ENCODE peak calls at places on chromosomes 2 and 18, in seven cellular contexts. One of them, this sample, is unnamed.

GRCh38 chr18:78664048-78664447 is 315.6 kb upstream of the SALL3 start:
- DNase-seq in heart right ventricle: no peak
- DNase-seq in BE2C: no peak
- DNase-seq in small intestine: no peak
- DNase-seq in GM12864: no peak
- DNase-seq in body of pancreas: no peak
- DNase-seq in IMR-90: no peak
- DNase-seq in this sample: no peak

GRCh38 chr2:119744335-119744939 is 15.3 kb upstream of the PTPN4 start:
- DNase-seq in heart right ventricle: no peak
- DNase-seq in BE2C: no peak
- DNase-seq in small intestine: peak
- DNase-seq in GM12864: no peak
- DNase-seq in body of pancreas: peak
- DNase-seq in IMR-90: peak
- DNase-seq in this sample: peak

GRCh38 chr2:180442860-180443644 is 436.0 kb upstream of the CWC22 start:
- DNase-seq in heart right ventricle: no peak
- DNase-seq in BE2C: no peak
- DNase-seq in small intestine: no peak
- DNase-seq in GM12864: no peak
- DNase-seq in body of pancreas: no peak
- DNase-seq in IMR-90: no peak
- DNase-seq in this sample: no peak

GRCh38 chr18:26258711-26259110 is 32.5 kb downstream of the TAF4B start:
- DNase-seq in heart right ventricle: no peak
- DNase-seq in BE2C: no peak
- DNase-seq in small intestine: no peak
- DNase-seq in GM12864: no peak
- DNase-seq in body of pancreas: no peak
- DNase-seq in IMR-90: no peak
- DNase-seq in this sample: no peak

GRCh38 chr2:127640082-127641072 is 5.6 kb upstream of the GPR17 start:
- DNase-seq in heart right ventricle: no peak
- DNase-seq in BE2C: peak
- DNase-seq in small intestine: peak
- DNase-seq in GM12864: no peak
- DNase-seq in body of pancreas: no peak
- DNase-seq in IMR-90: no peak
- DNase-seq in this sample: no peak

GRCh38 chr2:96888082-96889011 is 18.5 kb upstream of the SEMA4C start:
- DNase-seq in heart right ventricle: no peak
- DNase-seq in BE2C: no peak
- DNase-seq in small intestine: peak
- DNase-seq in GM12864: no peak
- DNase-seq in body of pancreas: peak
- DNase-seq in IMR-90: no peak
- DNase-seq in this sample: no peak

GRCh38 chr2:118832791-118833715 is 14.4 kb downstream of the EN1 start:
- DNase-seq in heart right ventricle: no peak
- DNase-seq in BE2C: no peak
- DNase-seq in small intestine: no peak
- DNase-seq in GM12864: no peak
- DNase-seq in body of pancreas: no peak
- DNase-seq in IMR-90: no peak
- DNase-seq in this sample: no peak

GRCh38 chr2:43518718-43519117 is 77.1 kb downstream of the THADA start:
- DNase-seq in heart right ventricle: no peak
- DNase-seq in BE2C: no peak
- DNase-seq in small intestine: no peak
- DNase-seq in GM12864: no peak
- DNase-seq in body of pancreas: no peak
- DNase-seq in IMR-90: no peak
- DNase-seq in this sample: no peak

GRCh38 chr2:41954304-41955291 is 93.2 kb upstream of the PKDCC start:
- DNase-seq in heart right ventricle: no peak
- DNase-seq in BE2C: peak
- DNase-seq in small intestine: no peak
- DNase-seq in GM12864: no peak
- DNase-seq in body of pancreas: no peak
- DNase-seq in IMR-90: no peak
- DNase-seq in this sample: no peak

GRCh38 chr2:68345129-68345875 is 19.8 kb upstream of the PLEK start:
- DNase-seq in heart right ventricle: no peak
- DNase-seq in BE2C: no peak
- DNase-seq in small intestine: no peak
- DNase-seq in GM12864: no peak
- DNase-seq in body of pancreas: no peak
- DNase-seq in IMR-90: peak
- DNase-seq in this sample: peak

GRCh38 chr2:239167011-239167673 is 233.7 kb downstream of the HDAC4 start:
- DNase-seq in heart right ventricle: no peak
- DNase-seq in BE2C: no peak
- DNase-seq in small intestine: no peak
- DNase-seq in GM12864: no peak
- DNase-seq in body of pancreas: no peak
- DNase-seq in IMR-90: no peak
- DNase-seq in this sample: no peak

GRCh38 chr18:54878057-54878661 is 49.9 kb downstream of the RAB27B start:
- DNase-seq in heart right ventricle: no peak
- DNase-seq in BE2C: no peak
- DNase-seq in small intestine: no peak
- DNase-seq in GM12864: no peak
- DNase-seq in body of pancreas: no peak
- DNase-seq in IMR-90: no peak
- DNase-seq in this sample: peak

GRCh38 chr2:148255929-148256328 is 235.0 kb downstream of the MBD5 start:
- DNase-seq in heart right ventricle: no peak
- DNase-seq in BE2C: no peak
- DNase-seq in small intestine: no peak
- DNase-seq in GM12864: no peak
- DNase-seq in body of pancreas: no peak
- DNase-seq in IMR-90: no peak
- DNase-seq in this sample: no peak

GRCh38 chr18:57959278-57959677 is 84.7 kb upstream of the NEDD4L start:
- DNase-seq in heart right ventricle: no peak
- DNase-seq in BE2C: peak
- DNase-seq in small intestine: peak
- DNase-seq in GM12864: peak
- DNase-seq in body of pancreas: peak
- DNase-seq in IMR-90: peak
- DNase-seq in this sample: peak

GRCh38 chr2:68287580-68288441 is 31.9 kb downstream of the CNRIP1 start:
- DNase-seq in heart right ventricle: no peak
- DNase-seq in BE2C: no peak
- DNase-seq in small intestine: no peak
- DNase-seq in GM12864: no peak
- DNase-seq in body of pancreas: peak
- DNase-seq in IMR-90: peak
- DNase-seq in this sample: peak

GRCh38 chr18:31217455-31217854 is 54.8 kb upstream of the DSC1 start:
- DNase-seq in heart right ventricle: no peak
- DNase-seq in BE2C: no peak
- DNase-seq in small intestine: no peak
- DNase-seq in GM12864: no peak
- DNase-seq in body of pancreas: no peak
- DNase-seq in IMR-90: no peak
- DNase-seq in this sample: no peak

GRCh38 chr2:181872178-181872577 is 19.4 kb upstream of the ITPRID2 start:
- DNase-seq in heart right ventricle: no peak
- DNase-seq in BE2C: no peak
- DNase-seq in small intestine: no peak
- DNase-seq in GM12864: no peak
- DNase-seq in body of pancreas: no peak
- DNase-seq in IMR-90: no peak
- DNase-seq in this sample: no peak

GRCh38 chr18:62105373-62105772 is 81.5 kb downstream of the PIGN start:
- DNase-seq in heart right ventricle: no peak
- DNase-seq in BE2C: no peak
- DNase-seq in small intestine: no peak
- DNase-seq in GM12864: no peak
- DNase-seq in body of pancreas: no peak
- DNase-seq in IMR-90: peak
- DNase-seq in this sample: peak

GRCh38 chr2:46815121-46815802 is 100.3 kb downstream of the MCFD2 start:
- DNase-seq in heart right ventricle: no peak
- DNase-seq in BE2C: no peak
- DNase-seq in small intestine: no peak
- DNase-seq in GM12864: no peak
- DNase-seq in body of pancreas: no peak
- DNase-seq in IMR-90: no peak
- DNase-seq in this sample: peak

GRCh38 chr2:152354069-152354755 is 19.2 kb downstream of the FMNL2 start:
- DNase-seq in heart right ventricle: no peak
- DNase-seq in BE2C: no peak
- DNase-seq in small intestine: no peak
- DNase-seq in GM12864: no peak
- DNase-seq in body of pancreas: no peak
- DNase-seq in IMR-90: no peak
- DNase-seq in this sample: peak

GRCh38 chr2:3626817-3627499 is 31.0 kb upstream of the ALLC start:
- DNase-seq in heart right ventricle: peak
- DNase-seq in BE2C: no peak
- DNase-seq in small intestine: no peak
- DNase-seq in GM12864: no peak
- DNase-seq in body of pancreas: no peak
- DNase-seq in IMR-90: no peak
- DNase-seq in this sample: no peak

GRCh38 chr2:198040820-198041219 is 236.4 kb downstream of the PLCL1 start:
- DNase-seq in heart right ventricle: no peak
- DNase-seq in BE2C: no peak
- DNase-seq in small intestine: no peak
- DNase-seq in GM12864: no peak
- DNase-seq in body of pancreas: no peak
- DNase-seq in IMR-90: no peak
- DNase-seq in this sample: no peak

GRCh38 chr2:37558622-37559021 is 112.8 kb downstream of the CDC42EP3 start:
- DNase-seq in heart right ventricle: no peak
- DNase-seq in BE2C: no peak
- DNase-seq in small intestine: no peak
- DNase-seq in GM12864: no peak
- DNase-seq in body of pancreas: peak
- DNase-seq in IMR-90: no peak
- DNase-seq in this sample: no peak

DNA sequence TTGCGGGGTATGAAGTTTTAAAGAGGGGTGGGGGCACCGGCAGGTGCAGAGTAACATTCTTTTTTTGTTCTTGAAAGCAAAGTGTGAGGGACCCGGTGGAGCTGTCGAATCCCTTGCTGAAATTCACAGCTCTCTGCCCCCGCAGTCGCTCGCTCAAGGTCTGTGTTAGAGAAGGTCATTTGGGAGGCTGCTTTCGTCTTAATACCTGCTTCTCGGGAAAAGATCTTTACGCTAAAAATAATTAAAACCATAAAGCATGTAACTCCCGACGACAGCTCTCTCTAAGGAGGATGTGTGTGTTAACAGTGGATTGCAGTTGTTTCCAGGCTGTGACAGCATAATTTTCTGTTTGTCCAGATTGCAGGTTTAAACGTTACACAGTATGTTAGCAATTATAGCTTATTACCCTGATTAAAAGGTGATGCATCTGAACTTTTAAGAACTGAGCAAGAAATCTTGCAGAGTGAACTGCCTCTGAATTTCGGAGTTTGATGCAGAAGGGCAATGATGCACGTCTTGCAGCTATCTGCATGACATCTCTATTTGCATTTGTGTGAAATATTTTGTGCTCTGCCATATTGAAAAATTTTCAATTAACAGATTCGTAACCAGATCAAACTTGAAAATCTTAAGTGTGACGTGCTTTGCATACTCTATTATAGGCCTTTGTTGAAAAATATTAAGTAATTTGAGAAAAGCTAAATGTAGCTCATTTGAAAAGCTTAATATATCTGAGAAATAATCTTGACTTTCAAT is 952 bp downstream of the RAPGEF4 start:
- DNase-seq in heart right ventricle: no peak
- DNase-seq in BE2C: no peak
- DNase-seq in small intestine: no peak
- DNase-seq in GM12864: no peak
- DNase-seq in body of pancreas: no peak
- DNase-seq in IMR-90: no peak
- DNase-seq in this sample: no peak
- H3K4me3 ChIP-seq in heart right ventricle: peak
- H3K4me3 ChIP-seq in BE2C: no peak
- H3K4me3 ChIP-seq in small intestine: no peak
- H3K4me3 ChIP-seq in GM12864: no peak
- H3K4me3 ChIP-seq in body of pancreas: peak
- H3K4me3 ChIP-seq in IMR-90: peak
- H3K4me3 ChIP-seq in this sample: no peak

GRCh38 chr2:230328155-230328458 is 1.1 kb downstream of the SP140L start:
- DNase-seq in heart right ventricle: no peak
- DNase-seq in BE2C: no peak
- DNase-seq in small intestine: no peak
- DNase-seq in GM12864: no peak
- DNase-seq in body of pancreas: no peak
- DNase-seq in IMR-90: no peak
- DNase-seq in this sample: no peak
- H3K4me3 ChIP-seq in heart right ventricle: peak
- H3K4me3 ChIP-seq in BE2C: no peak
- H3K4me3 ChIP-seq in small intestine: no peak
- H3K4me3 ChIP-seq in GM12864: peak
- H3K4me3 ChIP-seq in body of pancreas: no peak
- H3K4me3 ChIP-seq in IMR-90: no peak
- H3K4me3 ChIP-seq in this sample: no peak

GRCh38 chr2:100281521-100282438 is 40.5 kb downstream of the LONRF2 start:
- DNase-seq in heart right ventricle: no peak
- DNase-seq in BE2C: no peak
- DNase-seq in small intestine: no peak
- DNase-seq in GM12864: no peak
- DNase-seq in body of pancreas: peak
- DNase-seq in IMR-90: no peak
- DNase-seq in this sample: peak
- H3K4me3 ChIP-seq in heart right ventricle: no peak
- H3K4me3 ChIP-seq in BE2C: peak
- H3K4me3 ChIP-seq in small intestine: no peak
- H3K4me3 ChIP-seq in GM12864: no peak
- H3K4me3 ChIP-seq in body of pancreas: no peak
- H3K4me3 ChIP-seq in IMR-90: no peak
- H3K4me3 ChIP-seq in this sample: no peak

GRCh38 chr2:174873457-174873856 is 109.2 kb upstream of the CHRNA1 start:
- DNase-seq in heart right ventricle: no peak
- DNase-seq in BE2C: no peak
- DNase-seq in small intestine: no peak
- DNase-seq in GM12864: no peak
- DNase-seq in body of pancreas: no peak
- DNase-seq in IMR-90: peak
- DNase-seq in this sample: no peak

GRCh38 chr2:174877796-174878195 is 113.5 kb upstream of the CHRNA1 start:
- DNase-seq in heart right ventricle: no peak
- DNase-seq in BE2C: no peak
- DNase-seq in small intestine: no peak
- DNase-seq in GM12864: no peak
- DNase-seq in body of pancreas: no peak
- DNase-seq in IMR-90: peak
- DNase-seq in this sample: no peak

GRCh38 chr2:174881678-174882077 is 117.4 kb upstream of the CHRNA1 start:
- DNase-seq in heart right ventricle: no peak
- DNase-seq in BE2C: no peak
- DNase-seq in small intestine: no peak
- DNase-seq in GM12864: no peak
- DNase-seq in body of pancreas: no peak
- DNase-seq in IMR-90: no peak
- DNase-seq in this sample: no peak

GRCh38 chr2:174874081-174874480 is 109.8 kb upstream of the CHRNA1 start:
- DNase-seq in heart right ventricle: no peak
- DNase-seq in BE2C: no peak
- DNase-seq in small intestine: no peak
- DNase-seq in GM12864: no peak
- DNase-seq in body of pancreas: no peak
- DNase-seq in IMR-90: no peak
- DNase-seq in this sample: peak

GRCh38 chr2:174878537-174879147 is 114.4 kb upstream of the CHRNA1 start:
- DNase-seq in heart right ventricle: peak
- DNase-seq in BE2C: peak
- DNase-seq in small intestine: peak
- DNase-seq in GM12864: no peak
- DNase-seq in body of pancreas: peak
- DNase-seq in IMR-90: peak
- DNase-seq in this sample: peak
- H3K4me3 ChIP-seq in heart right ventricle: peak
- H3K4me3 ChIP-seq in BE2C: peak
- H3K4me3 ChIP-seq in small intestine: no peak
- H3K4me3 ChIP-seq in GM12864: no peak
- H3K4me3 ChIP-seq in body of pancreas: no peak
- H3K4me3 ChIP-seq in IMR-90: peak
- H3K4me3 ChIP-seq in this sample: peak

This sample was measured in fibroblast of mammary gland.